ENCODE peak calls at places on chromosomes 11 and 22, in ten cellular contexts. O, V, S, R, J, A, E, B, Z and L are unnamed samples.

GRCh38 chr11:128929468-128929867 is 13.2 kb downstream of the TP53AIP1 start:
- DNase-seq in B (no peak), V (no peak), E (no peak), R (no peak), Z (no peak), A (no peak), O (no peak), S (no peak), J (no peak), L (no peak)

GRCh38 chr22:49825436-49825835 is 2.2 kb downstream of the BRD1 start:
- DNase-seq in V (no peak), Z (peak; percentile 71), E (no peak), O (no peak), J (no peak), B (no peak), S (peak; percentile 25), R (peak; percentile 12), A (peak; percentile 42), L (no peak)

GRCh38 chr11:75270896-75271415 is 30.4 kb downstream of the TPBGL start:
- DNase-seq in R (peak; percentile 4), S (peak; percentile 32), V (no peak), Z (peak; percentile 19), A (peak; percentile 31), O (no peak), J (no peak), B (peak; percentile 42), E (no peak), L (no peak)

GRCh38 chr11:45005106-45005505 is 54.4 kb upstream of the TP53I11 start:
- DNase-seq in Z (no peak), J (no peak), E (no peak), R (peak; percentile 31), S (no peak), A (no peak), B (no peak), O (no peak), V (no peak), L (no peak)

GRCh38 chr11:6992457-6993431 is 27.4 kb downstream of the ZNF214 start:
- DNase-seq in V (no peak), O (no peak), S (peak; percentile 82), Z (peak; percentile 84), R (no peak), B (no peak), A (peak; percentile 94), J (no peak), E (no peak), L (no peak)

GRCh38 chr11:77065878-77066228 is 918 bp upstream of the CAPN5 start:
- DNase-seq in S (peak; percentile 73), J (peak; percentile 72), E (no peak), A (peak; percentile 69), Z (peak; percentile 49), O (no peak), B (peak; percentile 71), R (no peak), V (no peak), L (no peak)

GRCh38 chr11:69521461-69521860 is 40.0 kb downstream of the LINC01488 start:
- DNase-seq in R (no peak), A (no peak), Z (no peak), S (no peak), J (no peak), E (no peak), O (no peak), V (no peak), B (no peak), L (no peak)

GRCh38 chr22:45758603-45759002 is 87.0 kb downstream of the ATXN10 start:
- DNase-seq in A (no peak), J (no peak), O (no peak), V (no peak), Z (peak; percentile 32), S (no peak), E (no peak), R (no peak), B (no peak), L (no peak)

GRCh38 chr11:131195801-131196517 is 174.5 kb upstream of the NTM start:
- DNase-seq in Z (peak; percentile 43), S (peak; percentile 48), A (peak; percentile 20), E (no peak), V (no peak), J (peak; percentile 28), O (no peak), B (no peak), R (peak; percentile 90), L (no peak)

GRCh38 chr11:23765862-23766261 is 731.0 kb upstream of the LUZP2 start:
- DNase-seq in E (no peak), O (no peak), A (peak; percentile 80), V (no peak), S (peak; percentile 17), Z (peak; percentile 58), J (no peak), B (no peak), R (no peak), L (no peak)

GRCh38 chr11:108713076-108713790 is 48.4 kb downstream of the DDX10 start:
- DNase-seq in E (no peak), S (peak; percentile 61), V (no peak), O (no peak), J (no peak), Z (peak; percentile 41), A (peak; percentile 86), R (no peak), B (no peak), L (no peak)

GRCh38 chr11:114280696-114281095 is 15.5 kb upstream of the NNMT start:
- DNase-seq in E (peak; percentile 51), A (peak; percentile 89), O (no peak), B (peak; percentile 51), Z (peak; percentile 89), J (peak; percentile 54), V (no peak), R (peak; percentile 90), S (peak; percentile 92), L (no peak)

GRCh38 chr11:1650034-1650917 is 20.7 kb downstream of the KRTAP5-5 start:
- DNase-seq in Z (no peak), S (no peak), E (no peak), O (no peak), J (no peak), V (no peak), R (no peak), A (no peak), B (no peak), L (no peak)

GRCh38 chr11:115974703-115975102 is 470.5 kb upstream of the CADM1 start:
- DNase-seq in R (peak; percentile 27), E (no peak), Z (no peak), B (no peak), A (no peak), J (no peak), O (no peak), S (no peak), V (no peak), L (no peak)

GRCh38 chr11:67027943-67028542 is 5.1 kb downstream of the SYT12 start:
- DNase-seq in Z (no peak), A (no peak), J (no peak), B (peak; percentile 52), O (no peak), R (no peak), E (no peak), V (no peak), S (no peak), L (peak; percentile 26)

GRCh38 chr22:46107089-46107664 is 43.1 kb upstream of the PPARA start:
- DNase-seq in E (no peak), R (peak; percentile 90), A (no peak), S (no peak), B (no peak), Z (no peak), O (no peak), V (no peak), J (peak; percentile 66), L (no peak)

GRCh38 chr22:38456841-38457699 is 2.1 kb upstream of the KCNJ4 start:
- DNase-seq in R (no peak), S (no peak), A (no peak), O (no peak), E (no peak), V (no peak), J (no peak), B (no peak), Z (no peak), L (no peak)

GRCh38 chr11:47083913-47084312 is 92.8 kb downstream of the ARFGAP2 start:
- DNase-seq in A (peak; percentile 84), E (no peak), B (no peak), V (no peak), J (no peak), R (no peak), S (peak; percentile 77), Z (peak; percentile 73), O (no peak), L (no peak)

GRCh38 chr11:62687508-62688396 is 1.6 kb downstream of the LRRN4CL start:
- DNase-seq in V (no peak), J (no peak), A (no peak), B (no peak), R (no peak), E (no peak), O (no peak), S (no peak), Z (no peak), L (no peak)